ENCODE peak calls at places on chromosomes 16 and 17, in four cellular contexts. T, J, Y and Q are unnamed samples. For H3K9me3, the result is how much of the 10 kb centered on the place peaks cover.

GRCh38 chr17:51768706-51769105 is 389.8 kb downstream of the CA10 start:
- DNase-seq in T (no peak), J (no peak), Y (no peak), Q (no peak)

GRCh38 chr16:83574388-83574787 is 233.4 kb upstream of the HSBP1 start:
- DNase-seq in T (no peak), J (no peak), Y (no peak), Q (no peak)

GRCh38 chr16:68363847-68364600 is 53.2 kb downstream of the PRMT7 start:
- DNase-seq in T (no peak), J (no peak), Y (no peak), Q (no peak)

GRCh38 chr16:81848306-81848853 is 69.3 kb downstream of the PLCG2 start:
- DNase-seq in T (no peak), J (no peak), Y (no peak), Q (no peak)

GRCh38 chr16:56589141-56590039 is at the start of gene MT3:
- DNase-seq in T (peak), J (peak), Y (peak), Q (no peak)

GRCh38 chr17:63988741-63989621 is 9.2 kb upstream of the PRR29 start:
- DNase-seq in T (peak), J (no peak), Y (peak), Q (peak)

GRCh38 chr17:28549274-28550132 is 2.9 kb downstream of the UNC119 start:
- DNase-seq in T (no peak), J (no peak), Y (no peak), Q (peak)

GRCh38 chr17:8159459-8160223 is 3.1 kb downstream of the VAMP2 start:
- DNase-seq in T (no peak), J (no peak), Y (no peak), Q (peak)

GRCh38 chr16:68707341-68708152 is 29.5 kb upstream of the CDH1 start:
- DNase-seq in T (peak), J (peak), Y (no peak), Q (no peak)

GRCh38 chr17:60535382-60536279 is 9.6 kb upstream of the APPBP2 start:
- DNase-seq in T (no peak), J (no peak), Y (no peak), Q (no peak)

GRCh38 chr17:65143899-65144590 is 6.9 kb downstream of the RGS9 start:
- DNase-seq in T (no peak), J (no peak), Y (no peak), Q (peak)

GRCh38 chr16:30982548-30983288 is 2.3 kb upstream of the HSD3B7 start:
- DNase-seq in T (no peak), J (no peak), Y (peak), Q (no peak)

GRCh38 chr16:66324785-66325184 is 41.7 kb upstream of the CDH5 start:
- DNase-seq in T (peak), J (no peak), Y (no peak), Q (no peak)

GRCh38 chr17:61282377-61282776 is 117.3 kb upstream of the TBX2 start:
- DNase-seq in T (no peak), J (no peak), Y (no peak), Q (no peak)

GRCh38 chr17:28942925-28943324 is 8.4 kb downstream of the PHF12 start:
- DNase-seq in T (no peak), J (no peak), Y (no peak), Q (no peak)

GRCh38 chr16:15033309-15033707 is 22.6 kb downstream of the NTAN1 start:
- DNase-seq in T (peak), J (peak), Y (no peak), Q (no peak)

GRCh38 chr17:27376637-27377547 is 79.4 kb upstream of the KSR1 start:
- DNase-seq in T (no peak), J (no peak), Y (no peak), Q (no peak)

GRCh38 chr16:4261557-4262172 is 11.2 kb downstream of the TFAP4 start:
- DNase-seq in T (peak), J (peak), Y (peak), Q (no peak)

GRCh38 chr16:55571-56136 is 2.0 kb downstream of the SNRNP25 start:
- DNase-seq in T (no peak), J (no peak), Y (peak), Q (peak)

GRCh38 chr17:37292429-37293139 is 83.2 kb upstream of the C17orf78 start:
- DNase-seq in T (no peak), J (no peak), Y (no peak), Q (no peak)

GRCh38 chr17:6470751-6471521 is 26.7 kb downstream of the PIMREG start:
- DNase-seq in T (no peak), J (no peak), Y (no peak), Q (no peak)

GRCh38 chr17:70205386-70205785 is 36.1 kb downstream of the KCNJ2 start:
- DNase-seq in T (no peak), J (no peak), Y (no peak), Q (no peak)

GRCh38 chr17:7644768-7645167 is 6.0 kb upstream of the ATP1B2 start:
- DNase-seq in T (no peak), J (no peak), Y (no peak), Q (no peak)

GRCh38 chr17:61097786-61098185 is 301.9 kb upstream of the TBX2 start:
- DNase-seq in T (no peak), J (no peak), Y (no peak), Q (no peak)

GRCh38 chr17:78127888-78128615 is 503 bp downstream of the TMC6 start:
- DNase-seq in T (peak), J (peak), Y (no peak), Q (peak)

GRCh38 chr16:30843501-30843900 is 50.4 kb downstream of the BCL7C start:
- DNase-seq in T (no peak), J (no peak), Y (no peak), Q (no peak)

GRCh38 chr16:83771306-83771942 is 36.4 kb upstream of the HSBP1 start:
- DNase-seq in T (peak), J (no peak), Y (peak), Q (no peak)

GRCh38 chr17:16878547-16879100 is 93.3 kb downstream of the TNFRSF13B start:
- DNase-seq in T (no peak), J (no peak), Y (no peak), Q (peak)

GRCh38 chr16:64180136-64180900 is 941.5 kb downstream of the CDH11 start:
- DNase-seq in T (no peak), J (no peak), Y (no peak), Q (no peak)

GRCh38 chr17:40615295-40615988 is 32.2 kb downstream of the SMARCE1 start:
- DNase-seq in T (peak), J (peak), Y (peak), Q (no peak)

GRCh38 chr16:53766304-53767016 is 62.5 kb downstream of the FTO start:
- DNase-seq in T (no peak), J (no peak), Y (no peak), Q (no peak)

GRCh38 chr17:79845601-79845949 is 6.3 kb upstream of the CBX4 start:
- DNase-seq in T (no peak), J (peak), Y (no peak), Q (no peak)

GRCh38 chr16:46828943-46829342 is 2.0 kb downstream of the C16orf87 start:
- DNase-seq in T (no peak), J (no peak), Y (no peak), Q (no peak)
- H3K4me3 ChIP-seq in T (peak), J (no peak), Y (no peak), Q (peak)

GRCh38 chr17:56708220-56708567 is 114.7 kb downstream of the NOG start:
- DNase-seq in T (no peak), J (no peak), Y (no peak), Q (no peak)
- H3K27ac ChIP-seq in T (no peak), J (no peak), Y (no peak), Q (no peak)

GRCh38 chr16:35559911-35560636 is 2100.7 kb downstream of the TP53TG3F start:
- DNase-seq in T (no peak), J (no peak), Y (no peak), Q (no peak)

GRCh38 chr16:35562919-35563318 is 2103.5 kb downstream of the TP53TG3F start:
- DNase-seq in T (no peak), J (no peak), Y (no peak), Q (no peak)

GRCh38 chr16:35561346-35561745 is 2101.9 kb downstream of the TP53TG3F start:
- DNase-seq in T (no peak), J (no peak), Y (no peak), Q (no peak)

GRCh38 chr16:35562471-35562870 is 2103.1 kb downstream of the TP53TG3F start:
- DNase-seq in T (no peak), J (no peak), Y (no peak), Q (no peak)

GRCh38 chr16:35560637-35560984 is 2101.2 kb downstream of the TP53TG3F start:
- DNase-seq in T (no peak), J (no peak), Y (no peak), Q (no peak)
- H3K9me3 ChIP-seq in T (under half), J (under half), Y (under half), Q (under half)

GRCh38 chr17:39402279-39402889 is 958 bp upstream of the FBXL20 start:
- DNase-seq in T (peak), J (peak), Y (peak), Q (peak)
- H3K4me3 ChIP-seq in T (peak), J (peak), Y (peak), Q (peak)

GRCh38 chr17:82236142-82236971 is 7.5 kb downstream of the SLC16A3 start:
- DNase-seq in T (peak), J (peak), Y (peak), Q (peak)
- H3K27ac ChIP-seq in T (peak), J (peak), Y (peak), Q (peak)